ENCODE peak calls at places on chromosomes 13 and 19, in seven cellular contexts. J, E, P, S, D, Z and G are unnamed samples.

GRCh38 chr13:113411216-113412023 is 41.9 kb downstream of the ADPRHL1 start:
- DNase-seq in J (peak), E (no peak), P (no peak), S (peak), D (no peak), Z (no peak), G (no peak)

GRCh38 chr19:56080669-56081401 is 40.3 kb downstream of the ZNF787 start:
- DNase-seq in J (peak), E (peak), P (peak), S (peak), D (peak), Z (peak), G (peak)

GRCh38 chr13:34357435-34358232 is 539.7 kb downstream of the RFC3 start:
- DNase-seq in J (peak), E (no peak), P (no peak), S (peak), D (no peak), Z (no peak), G (no peak)

GRCh38 chr19:41701401-41702075 is 6.9 kb upstream of the CEACAM5 start:
- DNase-seq in J (no peak), E (no peak), P (peak), S (no peak), D (peak), Z (peak), G (no peak)

GRCh38 chr19:41327499-41328156 is 17.7 kb downstream of the CCDC97 start:
- DNase-seq in J (peak), E (no peak), P (peak), S (peak), D (no peak), Z (peak), G (no peak)

GRCh38 chr19:50406829-50407228 is 11.9 kb upstream of the SPIB start:
- DNase-seq in J (no peak), E (no peak), P (no peak), S (no peak), D (no peak), Z (no peak), G (no peak)

GRCh38 chr13:51643882-51644281 is 59.6 kb downstream of the WDFY2 start:
- DNase-seq in J (peak), E (no peak), P (no peak), S (peak), D (peak), Z (no peak), G (no peak)

GRCh38 chr19:46372901-46373572 is 26.1 kb downstream of the PPP5C start:
- DNase-seq in J (peak), E (no peak), P (peak), S (peak), D (no peak), Z (no peak), G (no peak)

GRCh38 chr13:26037302-26037701 is 14.5 kb downstream of the SHISA2 start:
- DNase-seq in J (no peak), E (no peak), P (peak), S (no peak), D (peak), Z (no peak), G (no peak)

GRCh38 chr13:49098198-49098597 is 121.9 kb upstream of the MLNR start:
- DNase-seq in J (peak), E (no peak), P (no peak), S (peak), D (no peak), Z (no peak), G (no peak)

GRCh38 chr13:39401091-39401647 is 201.8 kb downstream of the LHFPL6 start:
- DNase-seq in J (no peak), E (no peak), P (no peak), S (no peak), D (no peak), Z (peak), G (no peak)

GRCh38 chr19:11405846-11406643 is 13.1 kb downstream of the RGL3 start:
- DNase-seq in J (peak), E (no peak), P (peak), S (no peak), D (no peak), Z (no peak), G (peak)

GRCh38 chr19:42360787-42361544 is 29.1 kb downstream of the CNFN start:
- DNase-seq in J (no peak), E (no peak), P (peak), S (no peak), D (no peak), Z (no peak), G (peak)

GRCh38 chr19:41298327-41298964 is 11.5 kb upstream of the CCDC97 start:
- DNase-seq in J (peak), E (no peak), P (no peak), S (no peak), D (no peak), Z (no peak), G (no peak)

GRCh38 chr19:55258476-55258827 is 365 bp downstream of the PPP6R1 start:
- DNase-seq in J (peak), E (peak), P (no peak), S (no peak), D (peak), Z (peak), G (peak)

GRCh38 chr19:1308718-1309117 is 23.0 kb downstream of the EFNA2 start:
- DNase-seq in J (no peak), E (no peak), P (no peak), S (no peak), D (no peak), Z (no peak), G (no peak)

GRCh38 chr13:40974460-40975407 is 44.4 kb downstream of the ELF1 start:
- DNase-seq in J (peak), E (no peak), P (no peak), S (peak), D (peak), Z (peak), G (peak)

GRCh38 chr13:113126265-113127150 is 3.9 kb downstream of the F10 start:
- DNase-seq in J (no peak), E (no peak), P (no peak), S (no peak), D (no peak), Z (no peak), G (no peak)

GRCh38 chr19:54481326-54481930 is 8.3 kb upstream of the CDC42EP5 start:
- DNase-seq in J (peak), E (no peak), P (peak), S (peak), D (peak), Z (peak), G (peak)

GRCh38 chr19:4414144-4414799 is 11.8 kb downstream of the CHAF1A start:
- DNase-seq in J (peak), E (no peak), P (no peak), S (no peak), D (no peak), Z (no peak), G (no peak)

GRCh38 chr19:38744298-38744681 is at the start of gene CAPN12:
- DNase-seq in J (no peak), E (no peak), P (no peak), S (no peak), D (no peak), Z (no peak), G (no peak)

GRCh38 chr13:22127277-22128143 is 456.6 kb downstream of the FGF9 start:
- DNase-seq in J (no peak), E (no peak), P (no peak), S (no peak), D (no peak), Z (no peak), G (no peak)

GRCh38 chr19:8373867-8374813 is 10.2 kb downstream of the ANGPTL4 start:
- DNase-seq in J (no peak), E (no peak), P (no peak), S (no peak), D (no peak), Z (no peak), G (no peak)

GRCh38 chr19:35746556-35746955 is 1.1 kb downstream of the PSENEN start:
- DNase-seq in J (no peak), E (no peak), P (no peak), S (no peak), D (no peak), Z (no peak), G (no peak)